ENCODE peak calls at places on chromosomes 7 and 10, in four cellular contexts. D, G, C and J are unnamed samples.

GRCh38 chr7:73909051-73909941 is 48.3 kb downstream of the TMEM270 start:
- DNase-seq in C (peak; percentile 3), G (no peak), D (no peak), J (no peak)

GRCh38 chr7:76509931-76510877 is at the start of gene UPK3B:
- DNase-seq in C (no peak), G (no peak), D (peak; percentile 74), J (no peak)

GRCh38 chr7:50921114-50921513 is 138.4 kb upstream of the GRB10 start:
- DNase-seq in C (no peak), G (no peak), D (no peak), J (no peak)

GRCh38 chr7:93693796-93694195 is 119.3 kb upstream of the CALCR start:
- DNase-seq in C (no peak), G (no peak), D (no peak), J (no peak)

GRCh38 chr10:93006435-93007039 is 54.1 kb upstream of the CYP26C1 start:
- DNase-seq in C (peak; percentile 7), G (peak; percentile 43), D (no peak), J (no peak)

GRCh38 chr7:18958627-18959026 is 158.8 kb downstream of the TWIST1 start:
- DNase-seq in G (no peak), D (no peak), C (no peak), J (no peak)

GRCh38 chr10:52768114-52768532 is 4.5 kb downstream of the MBL2 start:
- DNase-seq in D (no peak), C (no peak), G (peak; percentile 97), J (no peak)

GRCh38 chr7:129790136-129790535 is 162.6 kb downstream of the UBE2H start:
- DNase-seq in D (no peak), C (no peak), G (no peak), J (no peak)

GRCh38 chr7:45617166-45617565 is 43.0 kb downstream of the ADCY1 start:
- DNase-seq in G (no peak), C (no peak), D (peak; percentile 57), J (no peak)

GRCh38 chr10:10804061-10804460 is 213.6 kb upstream of the CELF2 start:
- DNase-seq in G (no peak), D (no peak), C (no peak), J (no peak)

GRCh38 chr10:112087953-112088352 is 95.6 kb downstream of the GPAM start:
- DNase-seq in D (no peak), C (no peak), G (no peak), J (no peak)

GRCh38 chr7:69232445-69233376 is 365.6 kb upstream of the AUTS2 start:
- DNase-seq in C (no peak), G (no peak), D (peak; percentile 68), J (no peak)

GRCh38 chr7:137440434-137440830 is 96.9 kb upstream of the PTN start:
- DNase-seq in D (no peak), C (no peak), G (no peak), J (no peak)

GRCh38 chr7:5703572-5704533 is 77.6 kb downstream of the RNF216 start:
- DNase-seq in C (no peak), G (no peak), D (no peak), J (no peak)

GRCh38 chr7:45155941-45156340 is 1.6 kb upstream of the RAMP3 start:
- DNase-seq in C (no peak), G (no peak), D (no peak), J (no peak)

GRCh38 chr7:40888499-40888898 is 753.7 kb downstream of the SUGCT start:
- DNase-seq in C (no peak), D (no peak), G (no peak), J (no peak)

GRCh38 chr10:130743751-130744191 is 567.8 kb downstream of the TCERG1L start:
- DNase-seq in G (no peak), C (no peak), D (no peak), J (no peak)

GRCh38 chr7:66529889-66530615 is 98.6 kb upstream of the KCTD7 start:
- DNase-seq in G (no peak), D (no peak), C (no peak), J (no peak)

GRCh38 chr10:53487019-53487983 is 714.7 kb upstream of the MBL2 start:
- DNase-seq in G (no peak), D (no peak), C (no peak), J (no peak)

GRCh38 chr10:78462728-78463228 is 429.1 kb downstream of the RPS24 start:
- DNase-seq in C (no peak), D (no peak), G (no peak), J (no peak)

GRCh38 chr7:104328970-104329825 is 795 bp downstream of the LHFPL3 start:
- DNase-seq in G (no peak), C (no peak), D (peak; percentile 22), J (no peak)

GRCh38 chr10:74208081-74208480 is 57.1 kb downstream of the ADK start:
- DNase-seq in D (peak; percentile 47), G (no peak), C (no peak), J (no peak)

GRCh38 chr10:19929466-19930140 is 113.4 kb downstream of the PLXDC2 start:
- DNase-seq in D (no peak), G (no peak), C (no peak), J (no peak)

GRCh38 chr7:4144801-4145470 is 537.2 kb upstream of the FOXK1 start:
- DNase-seq in C (no peak), G (no peak), D (peak; percentile 44), J (no peak)

GRCh38 chr10:108911814-108912541 is 1011.3 kb downstream of the XPNPEP1 start:
- DNase-seq in G (peak; percentile 3), C (no peak), D (peak; percentile 95), J (no peak)

GRCh38 chr7:28104811-28105210 is 75.8 kb downstream of the JAZF1 start:
- DNase-seq in G (no peak), D (no peak), C (no peak), J (no peak)

GRCh38 chr10:71068811-71069411 is 143.5 kb upstream of the UNC5B start:
- DNase-seq in G (no peak), C (no peak), D (no peak), J (no peak)

GRCh38 chr10:28769147-28769604 is 91.9 kb downstream of the BAMBI start:
- DNase-seq in G (peak; percentile 86), D (no peak), C (no peak), J (no peak)

GRCh38 chr7:26684447-26684846 is 179.9 kb downstream of the SKAP2 start:
- DNase-seq in D (no peak), G (no peak), C (no peak), J (no peak)

GRCh38 chr7:151125835-151126481 is 39.7 kb downstream of the AGAP3 start:
- DNase-seq in G (no peak), D (no peak), C (no peak), J (no peak)

DNA sequence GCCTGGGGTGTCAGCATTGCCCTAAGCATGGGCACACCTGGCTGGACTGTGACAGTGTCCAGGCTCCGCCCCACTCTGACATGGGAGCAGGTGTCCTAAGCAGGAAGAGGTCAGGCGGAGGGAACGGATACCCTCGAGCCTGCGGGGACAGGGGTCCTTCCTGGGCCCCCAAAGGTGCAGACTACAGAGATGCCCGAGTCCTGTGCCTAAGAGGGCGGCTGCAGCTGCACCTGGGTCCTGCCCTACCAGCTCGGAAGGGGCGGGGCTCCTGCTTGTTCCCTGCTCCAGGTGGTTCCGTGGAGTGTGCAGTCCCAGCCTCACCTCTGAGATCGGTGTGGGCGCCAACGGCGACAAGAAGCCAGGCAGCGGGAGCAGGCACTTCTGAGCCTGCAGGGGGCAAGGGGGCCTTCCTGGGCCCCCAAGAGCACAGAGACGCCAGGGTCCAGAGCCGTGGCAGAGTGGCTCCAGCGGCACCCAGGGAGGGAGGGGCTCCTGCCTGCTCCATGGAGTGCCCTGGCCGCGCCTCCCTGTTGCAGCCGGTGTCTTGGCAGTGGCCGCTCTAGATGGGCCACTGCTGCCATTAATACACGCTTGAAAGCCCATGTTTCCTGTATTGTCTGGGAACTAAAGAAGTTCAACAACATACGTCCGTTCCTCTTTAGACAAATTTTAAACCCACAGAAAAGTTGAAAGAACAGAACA is 64.5 kb upstream of the CACNA2D1 start:
- DNase-seq in D (peak; percentile 56), C (no peak), G (no peak), J (no peak)
- TF ChIP-seq NR2C2 in D (no peak), C (no peak), G (no peak), J (no peak)

GRCh38 chr10:95459446-95459845 is 101.7 kb downstream of the SORBS1 start:
- DNase-seq in G (peak; percentile 58), D (no peak), C (no peak), J (no peak)

GRCh38 chr10:95458824-95459223 is 102.3 kb downstream of the SORBS1 start:
- DNase-seq in G (no peak), C (no peak), D (no peak), J (no peak)

GRCh38 chr10:95456486-95456885 is 104.7 kb downstream of the SORBS1 start:
- DNase-seq in D (no peak), C (no peak), G (no peak), J (no peak)

GRCh38 chr10:95458014-95458413 is 103.2 kb downstream of the SORBS1 start:
- DNase-seq in D (no peak), G (peak; percentile 70), C (no peak), J (no peak)

DNA sequence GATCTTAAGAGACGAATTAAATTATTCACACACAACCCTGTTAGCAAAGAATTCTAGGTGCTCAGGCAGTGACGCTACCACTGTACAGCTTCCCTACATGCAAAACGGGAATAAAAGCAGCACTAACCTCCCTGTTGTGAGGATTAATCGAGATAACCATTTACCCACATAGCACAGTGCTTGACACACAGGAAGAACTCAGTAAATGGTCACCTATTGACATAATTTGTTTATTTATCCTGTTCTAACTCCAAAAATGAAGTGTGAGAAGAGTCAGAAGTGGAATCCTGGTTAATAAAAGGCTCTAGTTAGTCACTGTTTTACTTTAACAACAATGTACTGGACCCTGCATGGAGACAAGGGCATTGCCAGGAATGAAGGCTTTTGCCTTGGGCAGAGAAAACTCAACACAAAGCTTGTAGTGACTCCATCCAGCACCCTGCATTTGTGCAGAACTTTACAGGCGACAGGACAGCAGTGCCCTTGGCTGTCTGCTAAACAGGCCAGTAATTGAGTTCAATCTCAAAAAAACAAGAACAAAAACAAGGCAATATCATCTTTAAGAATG is 103.8 kb downstream of the SORBS1 start:
- DNase-seq in G (peak; percentile 80), D (no peak), C (no peak), J (no peak)
- TF ChIP-seq NR2C2 in G (no peak), D (no peak), C (no peak), J (no peak)

DNA sequence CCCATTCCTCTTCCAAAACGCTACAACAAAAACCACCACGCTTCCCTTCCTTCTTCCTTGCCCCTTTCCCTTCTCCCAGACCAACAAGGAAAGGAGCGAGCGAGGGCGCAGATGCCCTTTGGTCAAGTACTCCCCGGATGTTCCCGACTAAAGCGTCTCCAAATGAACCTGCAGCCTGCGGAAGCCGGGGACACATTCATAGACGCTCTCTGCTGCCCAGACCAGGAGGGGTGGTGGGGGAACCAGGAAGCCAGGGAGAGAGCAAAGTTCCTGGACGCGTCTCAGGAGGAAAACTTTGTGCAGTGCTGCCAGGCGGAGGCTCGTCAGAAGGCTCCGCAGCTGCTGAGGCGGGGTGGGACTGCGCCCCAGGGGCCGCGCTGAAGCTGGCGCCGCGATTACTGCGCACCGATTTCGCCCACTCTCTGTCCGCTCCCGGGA is 754 bp downstream of the SEMA3D start:
- DNase-seq in G (no peak), C (no peak), D (peak; percentile 47), J (no peak)
- TF ChIP-seq NR2C2 in G (no peak), C (no peak), D (no peak), J (no peak)

GRCh38 chr7:36878288-36878687 is 154.0 kb upstream of the AOAH start:
- DNase-seq in G (no peak), C (no peak), D (no peak), J (no peak)

GRCh38 chr7:36881206-36881605 is 156.9 kb upstream of the AOAH start:
- DNase-seq in C (no peak), D (no peak), G (no peak), J (no peak)

GRCh38 chr7:36875794-36876193 is 151.5 kb upstream of the AOAH start:
- DNase-seq in C (no peak), G (no peak), D (no peak), J (no peak)

GRCh38 chr7:36879021-36879420 is 154.7 kb upstream of the AOAH start:
- DNase-seq in D (no peak), G (no peak), C (no peak), J (no peak)

GRCh38 chr7:36880108-36880507 is 155.8 kb upstream of the AOAH start:
- DNase-seq in C (no peak), D (no peak), G (no peak), J (no peak)
- TF ChIP-seq NR2C2 in C (no peak), D (no peak), G (no peak), J (no peak)